ENCODE peak calls at places on chromosomes 11 and 22, in six cellular contexts. X, N, W, H, B and K are unnamed samples.
A peak's percentile ranks its signal among the peaks of the same experiment; 100 is the strongest.

GRCh38 chr11:12219732-12220131 is 109.3 kb downstream of the MICAL2 start:
- DNase-seq in X (no peak), N (peak; percentile 4), W (no peak), H (no peak), B (no peak), K (no peak)

GRCh38 chr11:106468091-106468490 is 390.6 kb downstream of the AASDHPPT start:
- DNase-seq in X (no peak), N (no peak), W (no peak), H (no peak), B (no peak), K (no peak)

GRCh38 chr11:48093795-48094642 is 113.7 kb downstream of the PTPRJ start:
- DNase-seq in X (no peak), N (peak; percentile 93), W (no peak), H (no peak), B (peak; percentile 93), K (no peak)

GRCh38 chr11:78420255-78420764 is 2.7 kb upstream of the GAB2 start:
- DNase-seq in X (peak; percentile 75), N (peak; percentile 99), W (peak; percentile 25), H (peak; percentile 22), B (peak; percentile 58), K (peak; percentile 34)

GRCh38 chr11:78227906-78228305 is 39.2 kb downstream of the USP35 start:
- DNase-seq in X (no peak), N (no peak), W (no peak), H (no peak), B (no peak), K (no peak)

GRCh38 chr11:3936517-3936916 is 81.1 kb downstream of the STIM1 start:
- DNase-seq in X (no peak), N (no peak), W (no peak), H (no peak), B (no peak), K (no peak)

GRCh38 chr11:32088117-32088941 is 2.5 kb upstream of the RCN1 start:
- DNase-seq in X (peak; percentile 40), N (peak; percentile 96), W (no peak), H (no peak), B (no peak), K (no peak)

GRCh38 chr11:12893787-12894672 is 115.1 kb upstream of the RASSF10 start:
- DNase-seq in X (peak; percentile 54), N (peak; percentile 73), W (peak; percentile 9), H (peak; percentile 9), B (peak; percentile 39), K (peak; percentile 19)

GRCh38 chr22:48335442-48336139 is 1492.1 kb downstream of the BRD1 start:
- DNase-seq in X (no peak), N (no peak), W (no peak), H (no peak), B (no peak), K (no peak)

GRCh38 chr22:48333323-48333763 is 1494.3 kb downstream of the BRD1 start:
- DNase-seq in X (no peak), N (no peak), W (no peak), H (no peak), B (no peak), K (no peak)

GRCh38 chr22:48333816-48334735 is 1493.6 kb downstream of the BRD1 start:
- DNase-seq in X (no peak), N (no peak), W (no peak), H (no peak), B (no peak), K (no peak)

GRCh38 chr22:48336339-48337060 is 1491.2 kb downstream of the BRD1 start:
- DNase-seq in X (no peak), N (no peak), W (no peak), H (no peak), B (no peak), K (no peak)

GRCh38 chr22:48334971-48335370 is 1492.7 kb downstream of the BRD1 start:
- DNase-seq in X (no peak), N (no peak), W (no peak), H (no peak), B (no peak), K (no peak)
- H3K9me3 ChIP-seq in X (peaks cover 1% of the 10 kb centered on the region), N (no peaks in the 10 kb centered on the region), W (no peaks in the 10 kb centered on the region), H (no peaks in the 10 kb centered on the region), B (no peaks in the 10 kb centered on the region), K (no peaks in the 10 kb centered on the region)

DNA sequence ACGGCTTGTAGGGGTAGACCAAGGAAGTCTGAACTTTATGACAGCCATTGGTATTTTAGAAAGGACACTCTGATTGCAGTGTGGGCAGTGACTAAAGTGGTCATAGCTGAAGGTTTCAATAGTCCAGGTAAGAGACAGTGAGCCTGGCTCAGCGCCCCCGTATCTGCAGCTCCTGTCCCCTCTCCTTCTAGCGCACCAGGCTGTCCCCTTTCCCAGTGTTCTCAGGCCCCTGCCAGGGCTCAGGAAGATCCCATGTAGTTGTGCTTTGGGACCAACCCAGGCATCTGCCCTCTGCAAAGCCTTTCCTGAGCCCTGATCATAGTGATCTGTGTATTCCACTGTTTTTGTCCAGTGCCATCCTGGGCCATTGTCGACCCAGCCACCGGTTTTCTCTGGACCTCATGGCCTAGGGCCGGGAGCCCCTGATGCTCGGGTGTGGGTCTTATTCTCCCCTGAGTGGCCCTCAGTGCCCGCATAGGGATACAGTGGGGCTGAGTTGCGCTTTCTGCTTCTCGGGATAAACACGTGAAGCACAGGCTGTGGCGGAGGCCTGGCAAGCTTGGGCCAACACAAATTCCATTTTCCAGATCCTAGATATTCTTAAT is 804.8 kb downstream of the TBC1D22A start:
- DNase-seq in X (no peak), N (no peak), W (no peak), H (no peak), B (no peak), K (no peak)
- H3K9me3 ChIP-seq in X (no peaks in the 10 kb centered on the region), N (no peaks in the 10 kb centered on the region), W (no peaks in the 10 kb centered on the region), H (no peaks in the 10 kb centered on the region), B (no peaks in the 10 kb centered on the region), K (no peaks in the 10 kb centered on the region)

GRCh38 chr22:48267681-48268080 is 1505.2 kb downstream of the TBC1D22A start:
- DNase-seq in X (no peak), N (no peak), W (no peak), H (no peak), B (no peak), K (no peak)

GRCh38 chr22:48268771-48269552 is 1506.5 kb downstream of the TBC1D22A start:
- DNase-seq in X (no peak), N (no peak), W (no peak), H (no peak), B (no peak), K (no peak)

GRCh38 chr22:48270731-48271130 is 1508.3 kb downstream of the TBC1D22A start:
- DNase-seq in X (no peak), N (no peak), W (no peak), H (no peak), B (no peak), K (no peak)

GRCh38 chr22:48265000-48265625 is 1502.7 kb downstream of the TBC1D22A start:
- DNase-seq in X (no peak), N (no peak), W (no peak), H (no peak), B (no peak), K (no peak)

GRCh38 chr22:48268293-48268692 is 1505.8 kb downstream of the TBC1D22A start:
- DNase-seq in X (no peak), N (no peak), W (no peak), H (no peak), B (no peak), K (no peak)
- H3K9me3 ChIP-seq in X (no peaks in the 10 kb centered on the region), N (no peaks in the 10 kb centered on the region), W (no peaks in the 10 kb centered on the region), H (no peaks in the 10 kb centered on the region), B (no peaks in the 10 kb centered on the region), K (no peaks in the 10 kb centered on the region)

GRCh38 chr22:47388778-47389177 is 626.3 kb downstream of the TBC1D22A start:
- DNase-seq in X (no peak), N (no peak), W (no peak), H (no peak), B (no peak), K (no peak)

GRCh38 chr22:47388331-47388730 is 625.9 kb downstream of the TBC1D22A start:
- DNase-seq in X (no peak), N (no peak), W (no peak), H (no peak), B (no peak), K (no peak)

GRCh38 chr22:47389201-47389600 is 626.8 kb downstream of the TBC1D22A start:
- DNase-seq in X (no peak), N (no peak), W (no peak), H (no peak), B (no peak), K (no peak)

GRCh38 chr22:47384977-47385376 is 622.5 kb downstream of the TBC1D22A start:
- DNase-seq in X (no peak), N (no peak), W (no peak), H (no peak), B (no peak), K (no peak)

GRCh38 chr22:47386812-47387510 is 624.5 kb downstream of the TBC1D22A start:
- DNase-seq in X (no peak), N (peak; percentile 14), W (no peak), H (no peak), B (no peak), K (no peak)
- H3K9me3 ChIP-seq in X (no peaks in the 10 kb centered on the region), N (no peaks in the 10 kb centered on the region), W (no peaks in the 10 kb centered on the region), H (no peaks in the 10 kb centered on the region), B (no peaks in the 10 kb centered on the region), K (no peaks in the 10 kb centered on the region)

DNA sequence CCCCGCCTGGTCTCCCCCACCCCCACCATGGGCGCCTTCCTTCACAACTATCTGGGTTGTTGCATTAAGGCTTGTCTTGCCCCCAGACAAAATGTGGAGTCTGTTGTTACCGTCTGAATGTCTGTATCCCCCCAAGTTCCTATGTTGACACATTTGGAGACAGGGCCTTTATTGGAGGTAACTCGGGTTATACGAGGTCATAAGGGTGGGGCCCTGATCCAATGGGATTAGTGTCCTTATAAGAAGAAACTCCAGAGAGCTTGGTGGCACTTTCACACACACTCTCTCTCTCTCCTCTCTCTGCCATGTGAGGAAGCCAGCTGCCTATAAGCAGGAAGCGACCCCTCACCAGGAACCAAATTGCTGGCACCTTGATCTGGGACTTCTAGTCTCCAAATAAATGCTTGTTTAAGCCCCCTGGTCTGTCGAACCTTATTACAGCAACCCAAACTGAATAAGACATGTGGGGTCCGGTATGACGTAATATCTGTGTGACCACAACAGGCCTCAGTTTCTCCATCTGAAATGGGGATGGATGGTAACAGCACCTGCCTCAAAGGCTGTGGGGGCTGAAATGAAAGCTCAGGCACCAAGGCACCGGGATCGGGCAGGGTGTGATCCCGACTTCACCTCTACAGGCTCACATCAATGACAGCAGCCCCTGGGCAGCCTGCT is 222.3 kb downstream of the CTTN start:
- DNase-seq in X (no peak), N (no peak), W (no peak), H (no peak), B (no peak), K (no peak)
- H3K9me3 ChIP-seq in X (peaks cover 11% of the 10 kb centered on the region), N (no peaks in the 10 kb centered on the region), W (no peaks in the 10 kb centered on the region), H (no peaks in the 10 kb centered on the region), B (no peaks in the 10 kb centered on the region), K (no peaks in the 10 kb centered on the region)

GRCh38 chr22:49398115-49398514 is 429.6 kb downstream of the BRD1 start:
- DNase-seq in X (no peak), N (no peak), W (no peak), H (no peak), B (no peak), K (no peak)
- H3K9me3 ChIP-seq in X (peaks cover 9% of the 10 kb centered on the region), N (no peaks in the 10 kb centered on the region), W (no peaks in the 10 kb centered on the region), H (no peaks in the 10 kb centered on the region), B (no peaks in the 10 kb centered on the region), K (no peaks in the 10 kb centered on the region)